ENCODE peak calls at places on chromosomes 4 and X, in four cellular contexts. P is heart left ventricle; H is CD8-positive, alpha-beta memory T cell; S is mammary epithelial cell. I is an unnamed sample. For H3K9me3, the result is how much of the 10 kb centered on the place peaks cover.

GRCh38 chrX:49166914-49167739 is 4.6 kb downstream of the MAGIX start:
- DNase-seq in H (peak), S (peak), P (peak), I (peak)

GRCh38 chrX:139106111-139106510 is 394.6 kb upstream of the FGF13 start:
- DNase-seq in P (no peak), H (no peak), S (peak), I (no peak)

GRCh38 chr4:8558080-8558960 is 21.9 kb upstream of the GPR78 start:
- DNase-seq in S (no peak), P (no peak), H (no peak), I (peak)

GRCh38 chr4:54082168-54082567 is 17.8 kb upstream of the CHIC2 start:
- DNase-seq in P (no peak), S (peak), H (no peak), I (peak)

GRCh38 chrX:143536176-143536575 is 18.9 kb upstream of the SPANXN3 start:
- DNase-seq in S (no peak), P (no peak), H (no peak), I (no peak)

GRCh38 chr4:30538794-30539193 is 181.4 kb upstream of the PCDH7 start:
- DNase-seq in P (no peak), S (no peak), H (no peak), I (no peak)

GRCh38 chr4:155025762-155026457 is 182.5 kb upstream of the NPY2R start:
- DNase-seq in H (no peak), S (peak), P (no peak), I (no peak)

GRCh38 chr4:7928711-7929505 is 10.8 kb downstream of the AFAP1 start:
- DNase-seq in P (no peak), S (no peak), H (no peak), I (no peak)

GRCh38 chr4:185472063-185472542 is 570 bp upstream of the CCDC110 start:
- DNase-seq in P (no peak), S (no peak), H (no peak), I (no peak)

GRCh38 chr4:36255575-36255974 is 11.3 kb upstream of the ARAP2 start:
- DNase-seq in H (peak), P (no peak), S (no peak), I (no peak)

GRCh38 chr4:73985528-73985852 is 2.5 kb downstream of the PPBP start:
- DNase-seq in H (no peak), S (no peak), P (no peak), I (no peak)

GRCh38 chr4:152189451-152190179 is 346.3 kb downstream of the FBXW7 start:
- DNase-seq in P (no peak), H (no peak), S (no peak), I (no peak)

GRCh38 chrX:107775734-107776511 is at the start of gene TSC22D3:
- DNase-seq in P (peak), S (peak), H (peak), I (peak)

GRCh38 chr4:108571027-108571569 is 49.3 kb upstream of the RPL34 start:
- DNase-seq in S (no peak), P (no peak), H (no peak), I (peak)

GRCh38 chrX:72624194-72624593 is 51.6 kb upstream of the HDAC8 start:
- DNase-seq in H (no peak), S (no peak), P (no peak), I (no peak)

GRCh38 chr4:169243808-169244207 is 26.9 kb downstream of the SH3RF1 start:
- DNase-seq in H (no peak), P (no peak), S (peak), I (no peak)

GRCh38 chr4:8097141-8097541 is 61.5 kb downstream of the ABLIM2 start:
- DNase-seq in P (no peak), S (no peak), H (no peak), I (no peak)

GRCh38 chr4:87973283-87974169 is 2.0 kb upstream of the SPP1 start:
- DNase-seq in P (peak), H (no peak), S (peak), I (peak)

GRCh38 chr4:144831971-144832370 is 186.0 kb downstream of the HHIP start:
- DNase-seq in H (no peak), S (peak), P (no peak), I (no peak)

GRCh38 chr4:140361099-140361498 is 12.3 kb upstream of the SCOC start:
- DNase-seq in P (no peak), H (no peak), S (no peak), I (no peak)

GRCh38 chr4:32394255-32394654 is 1674.1 kb downstream of the PCDH7 start:
- DNase-seq in H (no peak), P (no peak), S (no peak), I (no peak)

GRCh38 chr4:2372488-2373030 is 45.9 kb downstream of the ZFYVE28 start:
- DNase-seq in H (no peak), S (no peak), P (no peak), I (no peak)

GRCh38 chr4:59904331-59904730 is 1295.8 kb upstream of the ADGRL3 start:
- DNase-seq in S (no peak), H (no peak), P (no peak), I (no peak)

GRCh38 chr4:119165767-119166166 is 30.1 kb downstream of the MYOZ2 start:
- DNase-seq in H (no peak), S (no peak), P (no peak), I (no peak)

GRCh38 chr4:146192060-146192459 is 16.5 kb downstream of the LSM6 start:
- DNase-seq in S (no peak), P (no peak), H (no peak), I (peak)

GRCh38 chr4:120009731-120010130 is 56.9 kb downstream of the MAD2L1 start:
- DNase-seq in H (no peak), P (no peak), S (peak), I (no peak)

GRCh38 chr4:185275501-185275900 is 66.1 kb downstream of the SNX25 start:
- DNase-seq in H (no peak), S (no peak), P (no peak), I (no peak)

GRCh38 chr4:34771632-34772031 is 1472.7 kb downstream of the ARAP2 start:
- DNase-seq in P (no peak), H (no peak), S (no peak), I (no peak)

GRCh38 chrX:105120460-105120859 is 100.0 kb downstream of the TEX13A start:
- DNase-seq in H (no peak), S (no peak), P (no peak), I (no peak)

GRCh38 chr4:180542445-180543100 is 1700.6 kb upstream of the TENM3 start:
- DNase-seq in H (no peak), S (peak), P (no peak), I (peak)

GRCh38 chr4:137387924-137388323 is 144.4 kb downstream of the PCDH18 start:
- DNase-seq in H (no peak), S (no peak), P (no peak), I (no peak)

GRCh38 chr4:28341784-28342183 is 1481.1 kb downstream of the STIM2 start:
- DNase-seq in P (no peak), H (no peak), S (no peak), I (no peak)
- H3K9me3 ChIP-seq in P (under half), H (under half), S (under half), I (under half)

DNA sequence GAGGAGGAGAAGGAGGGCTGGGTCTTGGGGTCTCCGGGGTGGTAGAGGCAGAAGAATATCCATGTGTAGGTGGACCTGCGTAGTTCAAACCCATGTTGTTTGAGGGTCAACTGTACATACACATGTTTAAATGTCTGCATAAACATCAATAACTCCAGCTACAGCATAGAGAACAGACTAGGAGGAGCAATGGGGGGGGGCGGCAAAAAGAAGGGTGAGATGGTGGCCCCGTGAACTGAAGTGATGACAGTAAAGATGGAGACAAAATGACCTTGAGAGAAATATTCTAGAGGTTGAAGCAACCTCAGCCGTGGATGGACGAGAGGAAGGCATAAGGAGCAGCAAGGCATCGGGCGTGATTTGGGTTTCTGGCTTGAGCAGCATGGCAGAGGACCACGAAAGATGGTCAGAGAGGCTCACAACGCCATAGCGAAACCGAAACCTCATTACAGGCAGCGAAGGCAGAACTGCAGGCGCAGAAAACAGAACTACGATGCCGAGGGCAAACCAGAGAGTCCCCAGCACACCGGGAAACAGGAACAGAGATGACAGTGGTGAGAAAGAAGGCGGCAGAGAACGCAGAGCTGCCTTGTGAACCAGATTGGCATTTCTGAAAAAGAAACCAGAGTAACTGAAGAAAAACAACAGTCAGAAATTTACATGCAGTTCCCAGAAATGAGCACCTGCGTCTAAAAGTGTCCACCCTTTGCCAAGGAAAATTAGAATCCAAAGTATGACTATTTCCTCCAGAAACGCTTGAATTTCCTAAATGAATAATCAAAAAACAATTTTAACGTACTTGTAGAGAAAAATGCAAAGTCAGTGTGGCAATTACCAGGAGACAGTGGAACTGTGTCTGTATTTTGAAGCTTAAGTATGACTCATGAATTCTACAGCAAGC is 50.2 kb upstream of the ENPP6 start:
- DNase-seq in H (peak), P (peak), S (peak), I (peak)
- H3K4me3 ChIP-seq in H (peak), P (no peak), S (peak), I (peak)

DNA sequence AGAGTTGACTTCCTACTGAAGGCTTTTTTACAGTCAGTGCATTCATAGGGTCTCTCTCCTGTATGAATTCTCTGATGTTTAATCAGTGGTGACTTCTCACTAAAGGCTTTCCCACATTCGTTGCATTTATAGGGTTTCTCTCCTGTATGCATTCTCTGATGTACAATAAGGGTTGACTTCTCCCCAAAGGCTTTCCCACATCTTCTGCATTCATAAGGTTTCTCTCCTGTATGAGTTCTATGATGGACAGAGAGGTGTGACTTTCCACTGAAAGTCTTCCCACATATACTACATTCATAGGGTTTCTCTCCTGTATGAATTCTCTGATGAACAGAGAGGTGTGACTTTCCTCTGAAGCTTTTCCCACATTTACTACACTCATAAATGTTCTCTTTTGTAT is 45.2 kb downstream of the ZNF674 start:
- DNase-seq in P (no peak), S (no peak), H (no peak), I (no peak)
- H3K9me3 ChIP-seq in P (half or more), S (under half), H (under half), I (under half)

GRCh38 chr4:38674206-38675144 is 10.5 kb downstream of the KLF3 start:
- DNase-seq in H (no peak), S (peak), P (no peak), I (no peak)
- H3K4me3 ChIP-seq in H (peak), S (peak), P (no peak), I (no peak)

DNA sequence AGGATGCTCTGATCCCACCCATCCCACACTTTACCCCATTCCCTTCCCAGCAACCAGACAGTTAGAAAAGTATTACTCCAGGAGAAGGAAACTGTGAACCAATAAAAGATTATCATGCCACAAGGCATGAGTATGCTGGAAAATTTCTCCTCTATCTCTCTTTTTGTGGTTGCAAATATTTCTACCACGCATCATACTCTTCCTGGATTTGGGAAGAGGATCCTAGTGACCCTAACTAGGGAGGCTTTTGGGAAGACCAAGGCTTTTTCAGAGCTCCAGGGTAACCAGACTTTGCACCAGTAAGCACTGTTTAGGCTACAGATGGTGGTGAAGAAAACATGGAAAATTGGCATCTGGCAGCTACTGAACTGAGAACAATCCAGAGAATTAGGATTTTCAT is 257.6 kb upstream of the CLNK start:
- DNase-seq in H (no peak), P (no peak), S (no peak), I (no peak)
- H3K9me3 ChIP-seq in H (under half), P (under half), S (under half), I (under half)

GRCh38 chrX:85243155-85243554 is 424 bp downstream of the SATL1 start:
- DNase-seq in H (no peak), S (no peak), P (no peak), I (no peak)
- H3K4me3 ChIP-seq in H (no peak), S (no peak), P (no peak), I (peak)

DNA sequence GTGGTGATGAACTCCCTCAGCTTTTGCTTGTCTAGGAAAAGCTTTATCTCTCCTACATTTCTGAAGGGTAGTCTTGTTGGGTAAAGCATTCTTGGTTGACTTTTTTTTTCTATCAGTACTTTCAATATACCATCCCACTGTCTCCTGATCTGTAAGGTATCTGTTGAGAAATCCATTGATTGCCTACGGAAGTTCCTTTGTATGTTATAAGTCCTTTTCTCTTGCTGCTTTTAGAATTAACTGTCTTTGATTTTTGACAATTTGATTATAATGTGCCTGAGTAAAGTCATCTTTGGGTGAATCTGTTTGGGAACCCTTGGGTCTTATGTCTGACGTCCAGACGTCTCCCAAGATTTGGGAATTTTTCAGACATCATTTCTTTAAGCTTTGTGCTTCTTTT is 30.8 kb downstream of the SCLT1 start:
- DNase-seq in P (no peak), H (no peak), S (no peak), I (no peak)
- H3K9me3 ChIP-seq in P (half or more), H (under half), S (under half), I (under half)

GRCh38 chr4:157221895-157222763 is 1.6 kb downstream of the GRIA2 start:
- DNase-seq in S (no peak), H (no peak), P (no peak), I (no peak)
- H3K4me3 ChIP-seq in S (peak), H (no peak), P (peak), I (no peak)

DNA sequence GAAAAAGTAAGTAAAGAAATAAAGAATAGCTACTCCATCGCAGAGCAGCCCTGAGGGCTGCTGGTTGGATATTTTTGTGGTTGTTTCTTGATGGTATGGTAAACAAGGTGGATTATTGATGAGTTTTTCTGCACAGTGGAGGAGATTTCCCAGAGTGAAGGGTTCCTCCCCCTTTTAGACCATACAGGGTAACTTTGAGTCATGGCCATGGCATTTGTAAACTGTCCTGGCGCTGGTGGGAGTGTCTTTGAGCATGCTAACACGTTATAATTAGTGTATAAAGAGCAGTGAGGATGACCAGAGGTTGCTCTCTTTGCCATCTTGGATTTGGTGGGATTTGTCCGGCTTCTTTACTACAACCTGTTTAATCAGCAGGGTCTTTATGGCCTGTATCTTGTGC is 128.2 kb downstream of the ASMT start:
- DNase-seq in H (no peak), P (no peak), S (no peak), I (peak)
- H3K9me3 ChIP-seq in H (under half), P (under half), S (under half), I (under half)

GRCh38 chrX:357035-357692 is 29.5 kb downstream of the PPP2R3B start:
- DNase-seq in H (no peak), S (no peak), P (no peak), I (no peak)

GRCh38 chrX:358651-359143 is 28.0 kb downstream of the PPP2R3B start:
- DNase-seq in S (no peak), H (no peak), P (no peak), I (no peak)

GRCh38 chrX:355329-356050 is 31.2 kb downstream of the PPP2R3B start:
- DNase-seq in H (no peak), P (no peak), S (no peak), I (no peak)

GRCh38 chrX:357693-358471 is 28.8 kb downstream of the PPP2R3B start:
- DNase-seq in P (no peak), H (no peak), S (no peak), I (no peak)

GRCh38 chrX:356385-357034 is 30.2 kb downstream of the PPP2R3B start:
- DNase-seq in H (no peak), P (no peak), S (no peak), I (no peak)
- H3K4me3 ChIP-seq in H (no peak), P (no peak), S (no peak), I (no peak)